ENCODE peak calls at places on chromosomes 2 and 18, in eight cellular contexts. C, B, P, J, Z, H, Y and E are unnamed samples.
A peak's percentile ranks its signal among the peaks of the same experiment; 100 is the strongest.

GRCh38 chr2:134677866-134678774 is 40.7 kb downstream of the TMEM163 start:
- DNase-seq in C (no peak), P (no peak), J (no peak), Y (no peak), H (no peak), B (no peak), Z (no peak), E (no peak)

GRCh38 chr2:66494708-66495107 is 59.8 kb downstream of the MEIS1 start:
- DNase-seq in Z (no peak), Y (peak; percentile 26), P (no peak), B (peak; percentile 43), H (no peak), C (no peak), J (no peak), E (no peak)

GRCh38 chr2:71570511-71570910 is 117.2 kb downstream of the DYSF start:
- DNase-seq in C (no peak), P (no peak), J (no peak), H (no peak), B (no peak), Y (no peak), Z (no peak), E (no peak)

GRCh38 chr2:184498936-184499335 is 99.4 kb upstream of the ZNF804A start:
- DNase-seq in J (no peak), P (no peak), H (no peak), C (no peak), Z (no peak), B (no peak), Y (no peak), E (no peak)

GRCh38 chr18:78406743-78407455 is 572.7 kb upstream of the SALL3 start:
- DNase-seq in H (no peak), B (no peak), P (no peak), Z (no peak), C (no peak), Y (no peak), J (no peak), E (no peak)

GRCh38 chr2:64924178-64924934 is 64.8 kb upstream of the SLC1A4 start:
- DNase-seq in J (no peak), C (no peak), H (no peak), Z (no peak), P (no peak), B (no peak), Y (no peak), E (no peak)

GRCh38 chr2:71678874-71679273 is 225.5 kb downstream of the DYSF start:
- DNase-seq in H (no peak), P (no peak), Z (no peak), B (no peak), J (no peak), C (no peak), Y (no peak), E (no peak)

GRCh38 chr2:217897091-217897715 is 105.6 kb downstream of the TNS1 start:
- DNase-seq in C (no peak), Z (no peak), P (no peak), H (no peak), Y (no peak), J (no peak), B (no peak), E (no peak)

GRCh38 chr2:236823976-236824375 is 254.4 kb downstream of the ACKR3 start:
- DNase-seq in C (no peak), P (no peak), J (no peak), Y (no peak), B (no peak), H (no peak), Z (no peak), E (no peak)

GRCh38 chr2:12728221-12728777 is 11.6 kb downstream of the TRIB2 start:
- DNase-seq in P (no peak), Y (no peak), Z (no peak), C (peak; percentile 33), H (peak; percentile 79), J (peak; percentile 37), B (no peak), E (peak; percentile 32)

GRCh38 chr18:58195278-58195721 is 151.3 kb downstream of the NEDD4L start:
- DNase-seq in H (no peak), P (no peak), J (peak; percentile 12), Y (no peak), C (peak; percentile 27), Z (peak; percentile 34), B (no peak), E (no peak)

GRCh38 chr2:18860179-18860578 is 270.8 kb upstream of the NT5C1B start:
- DNase-seq in C (no peak), Z (no peak), H (no peak), P (no peak), J (no peak), B (no peak), Y (no peak), E (no peak)

GRCh38 chr2:110125292-110125691 is 9.7 kb upstream of the MALL start:
- DNase-seq in J (no peak), Z (no peak), B (peak; percentile 28), C (no peak), Y (no peak), P (no peak), H (no peak), E (no peak)

GRCh38 chr2:105126353-105126752 is 88.5 kb downstream of the MRPS9 start:
- DNase-seq in C (no peak), P (no peak), B (no peak), Z (no peak), H (no peak), J (no peak), Y (no peak), E (no peak)

GRCh38 chr2:131543385-131543891 is 15.8 kb downstream of the CCDC74A start:
- DNase-seq in P (no peak), H (no peak), J (no peak), B (no peak), Y (no peak), Z (no peak), C (no peak), E (no peak)

GRCh38 chr18:74402806-74403433 is 54.2 kb downstream of the DIPK1C start:
- DNase-seq in C (no peak), Z (no peak), B (no peak), P (no peak), Y (no peak), J (no peak), H (no peak), E (no peak)

GRCh38 chr2:20487392-20488135 is 40.7 kb downstream of the RHOB start:
- DNase-seq in P (no peak), C (no peak), H (no peak), B (no peak), J (no peak), Y (no peak), Z (no peak), E (no peak)